ENCODE peak calls at places on chromosome X, in nine cellular contexts. S, U, T, N, M, K, B, E and A are unnamed samples.

GRCh38 chrX:71177327-71177726 is 32.7 kb downstream of the NLGN3 start:
- DNase-seq in S (no peak), U (no peak), T (no peak), N (no peak), M (no peak), K (no peak), B (no peak), E (no peak), A (no peak)

GRCh38 chrX:82081027-82081426 is 879.1 kb downstream of the SH3BGRL start:
- DNase-seq in S (no peak), U (no peak), T (no peak), N (no peak), M (no peak), K (no peak), B (no peak), E (no peak), A (no peak)

GRCh38 chrX:140918398-140919043 is 83.9 kb upstream of the SPANXB1 start:
- DNase-seq in S (peak), U (no peak), T (no peak), N (peak), M (peak), K (peak), B (no peak), E (peak), A (no peak)

GRCh38 chrX:115589419-115589818 is 28.4 kb downstream of the PLS3 start:
- DNase-seq in S (no peak), U (no peak), T (no peak), N (no peak), M (no peak), K (no peak), B (no peak), E (no peak), A (no peak)

GRCh38 chrX:116285506-116285905 is 115.0 kb downstream of the AGTR2 start:
- DNase-seq in S (no peak), U (no peak), T (no peak), N (no peak), M (no peak), K (no peak), B (no peak), E (no peak), A (no peak)

GRCh38 chrX:3576886-3577516 is 136.4 kb downstream of the PRKX start:
- DNase-seq in S (no peak), U (no peak), T (no peak), N (no peak), M (peak), K (no peak), B (no peak), E (no peak), A (no peak)

GRCh38 chrX:129593137-129593536 is 53.1 kb downstream of the OCRL start:
- DNase-seq in S (no peak), U (no peak), T (no peak), N (no peak), M (peak), K (no peak), B (no peak), E (no peak), A (no peak)

GRCh38 chrX:103629295-103630170 is 758 bp downstream of the TCEAL1 start:
- DNase-seq in S (peak), U (peak), T (no peak), N (no peak), M (peak), K (no peak), B (peak), E (peak), A (peak)

GRCh38 chrX:154714925-154715324 is 36.0 kb downstream of the GAB3 start:
- DNase-seq in S (peak), U (no peak), T (no peak), N (no peak), M (peak), K (peak), B (no peak), E (peak), A (peak)

GRCh38 chrX:111095974-111096870 is at the start of gene PAK3:
- DNase-seq in S (peak), U (peak), T (no peak), N (no peak), M (no peak), K (peak), B (no peak), E (peak), A (no peak)

GRCh38 chrX:56498756-56499155 is 64.7 kb upstream of the UBQLN2 start:
- DNase-seq in S (no peak), U (no peak), T (no peak), N (no peak), M (no peak), K (no peak), B (no peak), E (no peak), A (no peak)

GRCh38 chrX:97616883-97617510 is 733.3 kb downstream of the RPA4 start:
- DNase-seq in S (no peak), U (no peak), T (no peak), N (no peak), M (no peak), K (no peak), B (no peak), E (no peak), A (peak)

GRCh38 chrX:95974885-95975284 is 709.8 kb upstream of the DIAPH2 start:
- DNase-seq in S (no peak), U (no peak), T (no peak), N (no peak), M (no peak), K (no peak), B (no peak), E (no peak), A (no peak)

GRCh38 chrX:112642349-112642748 is 37.4 kb downstream of the LHFPL1 start:
- DNase-seq in S (peak), U (peak), T (no peak), N (peak), M (peak), K (no peak), B (peak), E (peak), A (no peak)

GRCh38 chrX:14702145-14702544 is 170.7 kb downstream of the FANCB start:
- DNase-seq in S (no peak), U (no peak), T (no peak), N (no peak), M (no peak), K (no peak), B (no peak), E (no peak), A (no peak)

GRCh38 chrX:54439967-54440871 is at the start of gene TSR2:
- DNase-seq in S (peak), U (peak), T (peak), N (peak), M (peak), K (peak), B (peak), E (peak), A (peak)

GRCh38 chrX:134513091-134513490 is 53.1 kb downstream of the HPRT1 start:
- DNase-seq in S (no peak), U (no peak), T (no peak), N (no peak), M (no peak), K (no peak), B (no peak), E (no peak), A (no peak)

GRCh38 chrX:13763489-13763888 is 28.9 kb downstream of the OFD1 start:
- DNase-seq in S (peak), U (no peak), T (no peak), N (no peak), M (no peak), K (no peak), B (no peak), E (no peak), A (no peak)

GRCh38 chrX:19955306-19955705 is 35.6 kb downstream of the BCLAF3 start:
- DNase-seq in S (no peak), U (no peak), T (no peak), N (no peak), M (no peak), K (no peak), B (no peak), E (no peak), A (no peak)

GRCh38 chrX:109943092-109943739 is 59.7 kb upstream of the TMEM164 start:
- DNase-seq in S (no peak), U (no peak), T (no peak), N (no peak), M (no peak), K (no peak), B (no peak), E (no peak), A (no peak)

GRCh38 chrX:31508338-31508737 is 436.5 kb upstream of the FTHL17 start:
- DNase-seq in S (no peak), U (no peak), T (no peak), N (no peak), M (no peak), K (no peak), B (no peak), E (no peak), A (no peak)

GRCh38 chrX:74535211-74535621 is 79.2 kb downstream of the RLIM start:
- DNase-seq in S (peak), U (no peak), T (no peak), N (no peak), M (peak), K (no peak), B (no peak), E (peak), A (peak)

GRCh38 chrX:102768984-102769761 is 48.6 kb downstream of the GPRASP3 start:
- DNase-seq in S (peak), U (peak), T (peak), N (peak), M (peak), K (peak), B (peak), E (peak), A (peak)

GRCh38 chrX:55715847-55716246 is 1.7 kb upstream of the RRAGB start:
- DNase-seq in S (no peak), U (no peak), T (no peak), N (no peak), M (no peak), K (no peak), B (no peak), E (no peak), A (no peak)

GRCh38 chrX:125319646-125320521 is at the start of gene TEX13C:
- DNase-seq in S (no peak), U (no peak), T (no peak), N (no peak), M (no peak), K (no peak), B (no peak), E (no peak), A (no peak)

GRCh38 chrX:36961590-36961989 is 46.6 kb upstream of the FAM47C start:
- DNase-seq in S (no peak), U (no peak), T (no peak), N (no peak), M (no peak), K (no peak), B (no peak), E (no peak), A (no peak)

GRCh38 chrX:2318371-2318770 is 182.4 kb downstream of the DHRSX start:
- DNase-seq in S (no peak), U (no peak), T (no peak), N (no peak), M (no peak), K (no peak), B (no peak), E (no peak), A (no peak)

GRCh38 chrX:151393514-151393913 is 3.5 kb upstream of the VMA21 start:
- DNase-seq in S (peak), U (no peak), T (peak), N (no peak), M (no peak), K (peak), B (no peak), E (peak), A (no peak)

GRCh38 chrX:57951666-57952319 is 41.5 kb upstream of the ZXDA start:
- DNase-seq in S (no peak), U (no peak), T (no peak), N (no peak), M (no peak), K (no peak), B (no peak), E (peak), A (no peak)

GRCh38 chrX:119145241-119145653 is 17.6 kb upstream of the KIAA1210 start:
- DNase-seq in S (no peak), U (no peak), T (no peak), N (no peak), M (no peak), K (no peak), B (no peak), E (peak), A (no peak)

GRCh38 chrX:68419934-68420333 is 13.4 kb downstream of the OPHN1 start:
- DNase-seq in S (no peak), U (no peak), T (no peak), N (no peak), M (no peak), K (no peak), B (no peak), E (no peak), A (no peak)

GRCh38 chrX:14630724-14631123 is 101.4 kb downstream of the GLRA2 start:
- DNase-seq in S (no peak), U (no peak), T (no peak), N (no peak), M (no peak), K (no peak), B (no peak), E (peak), A (no peak)

GRCh38 chrX:86946569-86946968 is 571.0 kb upstream of the KLHL4 start:
- DNase-seq in S (peak), U (no peak), T (no peak), N (no peak), M (peak), K (no peak), B (no peak), E (no peak), A (no peak)

GRCh38 chrX:133415276-133416105 is at the start of gene GPC4:
- DNase-seq in S (no peak), U (no peak), T (no peak), N (no peak), M (peak), K (no peak), B (peak), E (peak), A (peak)

GRCh38 chrX:124256981-124257380 is 75.5 kb upstream of the TEX13D start:
- DNase-seq in S (no peak), U (no peak), T (no peak), N (no peak), M (no peak), K (no peak), B (no peak), E (no peak), A (no peak)

GRCh38 chrX:34491126-34491525 is 166.0 kb downstream of the TMEM47 start:
- DNase-seq in S (no peak), U (no peak), T (no peak), N (no peak), M (no peak), K (no peak), B (no peak), E (no peak), A (no peak)

GRCh38 chrX:130994671-130995070 is 63.5 kb upstream of the ARHGAP36 start:
- DNase-seq in S (peak), U (no peak), T (no peak), N (no peak), M (peak), K (no peak), B (no peak), E (no peak), A (no peak)